ENCODE peak calls at places on chromosomes 4 and X, in eight cellular contexts. One of them, this sample, is unnamed.

GRCh38 chr4:99817310-99817885 is 771 bp downstream of the DAPP1 start:
- DNase-seq in breast epithelium: no peak
- DNase-seq in fibroblast of lung: no peak
- DNase-seq in WERI-Rb-1: no peak
- DNase-seq in bronchial epithelial cell: peak
- DNase-seq in naive thymus-derived CD4-positive, alpha-beta T cell: no peak
- DNase-seq in A549: no peak
- DNase-seq in H7: no peak
- DNase-seq in this sample: no peak

GRCh38 chrX:115690554-115691216 is 129.7 kb downstream of the PLS3 start:
- DNase-seq in breast epithelium: peak
- DNase-seq in fibroblast of lung: peak
- DNase-seq in WERI-Rb-1: peak
- DNase-seq in bronchial epithelial cell: peak
- DNase-seq in naive thymus-derived CD4-positive, alpha-beta T cell: no peak
- DNase-seq in A549: peak
- DNase-seq in H7: peak
- DNase-seq in this sample: peak

GRCh38 chr4:6178757-6179156 is 21.6 kb downstream of the JAKMIP1 start:
- DNase-seq in breast epithelium: no peak
- DNase-seq in fibroblast of lung: no peak
- DNase-seq in WERI-Rb-1: no peak
- DNase-seq in bronchial epithelial cell: peak
- DNase-seq in naive thymus-derived CD4-positive, alpha-beta T cell: no peak
- DNase-seq in A549: no peak
- DNase-seq in H7: no peak
- DNase-seq in this sample: no peak

GRCh38 chr4:26558166-26558895 is 25.6 kb upstream of the TBC1D19 start:
- DNase-seq in breast epithelium: no peak
- DNase-seq in fibroblast of lung: no peak
- DNase-seq in WERI-Rb-1: no peak
- DNase-seq in bronchial epithelial cell: no peak
- DNase-seq in naive thymus-derived CD4-positive, alpha-beta T cell: no peak
- DNase-seq in A549: no peak
- DNase-seq in H7: no peak
- DNase-seq in this sample: no peak

GRCh38 chrX:70338290-70338689 is 48.4 kb downstream of the KIF4A start:
- DNase-seq in breast epithelium: no peak
- DNase-seq in fibroblast of lung: no peak
- DNase-seq in WERI-Rb-1: no peak
- DNase-seq in bronchial epithelial cell: no peak
- DNase-seq in naive thymus-derived CD4-positive, alpha-beta T cell: no peak
- DNase-seq in A549: no peak
- DNase-seq in H7: no peak
- DNase-seq in this sample: no peak

GRCh38 chr4:186699298-186699697 is 24.4 kb downstream of the FAT1 start:
- DNase-seq in breast epithelium: no peak
- DNase-seq in fibroblast of lung: peak
- DNase-seq in WERI-Rb-1: no peak
- DNase-seq in bronchial epithelial cell: peak
- DNase-seq in naive thymus-derived CD4-positive, alpha-beta T cell: no peak
- DNase-seq in A549: no peak
- DNase-seq in H7: no peak
- DNase-seq in this sample: no peak

GRCh38 chr4:105707783-105708182 is 706 bp downstream of the INTS12 start:
- DNase-seq in breast epithelium: no peak
- DNase-seq in fibroblast of lung: no peak
- DNase-seq in WERI-Rb-1: no peak
- DNase-seq in bronchial epithelial cell: no peak
- DNase-seq in naive thymus-derived CD4-positive, alpha-beta T cell: no peak
- DNase-seq in A549: no peak
- DNase-seq in H7: no peak
- DNase-seq in this sample: no peak

GRCh38 chr4:153142700-153143438 is 61.4 kb upstream of the TRIM2 start:
- DNase-seq in breast epithelium: peak
- DNase-seq in fibroblast of lung: peak
- DNase-seq in WERI-Rb-1: peak
- DNase-seq in bronchial epithelial cell: peak
- DNase-seq in naive thymus-derived CD4-positive, alpha-beta T cell: peak
- DNase-seq in A549: peak
- DNase-seq in H7: peak
- DNase-seq in this sample: no peak

GRCh38 chr4:140691369-140691768 is 64.8 kb downstream of the TBC1D9 start:
- DNase-seq in breast epithelium: no peak
- DNase-seq in fibroblast of lung: peak
- DNase-seq in WERI-Rb-1: no peak
- DNase-seq in bronchial epithelial cell: peak
- DNase-seq in naive thymus-derived CD4-positive, alpha-beta T cell: no peak
- DNase-seq in A549: peak
- DNase-seq in H7: peak
- DNase-seq in this sample: peak

GRCh38 chrX:108139303-108139702 is 47.7 kb downstream of the ATG4A start:
- DNase-seq in breast epithelium: no peak
- DNase-seq in fibroblast of lung: no peak
- DNase-seq in WERI-Rb-1: no peak
- DNase-seq in bronchial epithelial cell: peak
- DNase-seq in naive thymus-derived CD4-positive, alpha-beta T cell: no peak
- DNase-seq in A549: no peak
- DNase-seq in H7: peak
- DNase-seq in this sample: no peak

GRCh38 chrX:27598312-27598711 is 8.2 kb downstream of the DCAF8L2 start:
- DNase-seq in breast epithelium: no peak
- DNase-seq in fibroblast of lung: peak
- DNase-seq in WERI-Rb-1: no peak
- DNase-seq in bronchial epithelial cell: peak
- DNase-seq in naive thymus-derived CD4-positive, alpha-beta T cell: no peak
- DNase-seq in A549: no peak
- DNase-seq in H7: no peak
- DNase-seq in this sample: no peak

GRCh38 chrX:49273181-49273727 is 3.7 kb downstream of the PPP1R3F start:
- DNase-seq in breast epithelium: no peak
- DNase-seq in fibroblast of lung: no peak
- DNase-seq in WERI-Rb-1: no peak
- DNase-seq in bronchial epithelial cell: no peak
- DNase-seq in naive thymus-derived CD4-positive, alpha-beta T cell: peak
- DNase-seq in A549: no peak
- DNase-seq in H7: no peak
- DNase-seq in this sample: no peak
- H3K4me3 ChIP-seq in breast epithelium: no peak
- H3K4me3 ChIP-seq in fibroblast of lung: no peak
- H3K4me3 ChIP-seq in WERI-Rb-1: no peak
- H3K4me3 ChIP-seq in bronchial epithelial cell: no peak
- H3K4me3 ChIP-seq in naive thymus-derived CD4-positive, alpha-beta T cell: peak
- H3K4me3 ChIP-seq in A549: no peak
- H3K4me3 ChIP-seq in H7: no peak
- H3K4me3 ChIP-seq in this sample: no peak

DNA sequence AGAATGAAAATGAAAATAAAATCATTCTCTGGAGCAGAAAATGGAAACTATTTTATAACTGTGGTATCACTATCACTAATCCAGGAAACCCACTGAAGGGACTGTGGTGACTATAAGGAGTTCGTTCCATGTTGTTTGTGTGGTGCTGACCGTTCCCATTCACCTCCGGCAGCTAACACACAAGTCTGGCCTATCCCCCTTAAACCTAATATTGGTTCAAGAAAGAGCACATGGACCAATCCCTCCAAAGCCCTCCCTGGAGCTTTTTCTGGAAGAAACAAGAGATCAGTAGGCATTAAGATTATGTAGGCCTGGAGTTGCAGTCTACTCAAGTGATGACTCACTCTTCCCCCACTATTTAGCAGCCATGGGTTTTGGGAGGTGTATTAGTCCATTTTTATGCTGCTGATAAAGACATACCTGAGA is 25.9 kb upstream of the FAM241A start:
- DNase-seq in breast epithelium: no peak
- DNase-seq in fibroblast of lung: no peak
- DNase-seq in WERI-Rb-1: no peak
- DNase-seq in bronchial epithelial cell: no peak
- DNase-seq in naive thymus-derived CD4-positive, alpha-beta T cell: no peak
- DNase-seq in A549: no peak
- DNase-seq in H7: no peak
- DNase-seq in this sample: no peak
- H3K4me3 ChIP-seq in breast epithelium: no peak
- H3K4me3 ChIP-seq in fibroblast of lung: no peak
- H3K4me3 ChIP-seq in WERI-Rb-1: no peak
- H3K4me3 ChIP-seq in bronchial epithelial cell: no peak
- H3K4me3 ChIP-seq in naive thymus-derived CD4-positive, alpha-beta T cell: no peak
- H3K4me3 ChIP-seq in A549: no peak
- H3K4me3 ChIP-seq in H7: no peak
- H3K4me3 ChIP-seq in this sample: no peak

GRCh38 chr4:176302283-176303275 is 17.2 kb upstream of the SPCS3 start:
- DNase-seq in breast epithelium: no peak
- DNase-seq in fibroblast of lung: peak
- DNase-seq in WERI-Rb-1: no peak
- DNase-seq in bronchial epithelial cell: peak
- DNase-seq in naive thymus-derived CD4-positive, alpha-beta T cell: no peak
- DNase-seq in A549: peak
- DNase-seq in H7: no peak
- DNase-seq in this sample: peak
- H3K4me3 ChIP-seq in breast epithelium: no peak
- H3K4me3 ChIP-seq in fibroblast of lung: no peak
- H3K4me3 ChIP-seq in WERI-Rb-1: no peak
- H3K4me3 ChIP-seq in bronchial epithelial cell: no peak
- H3K4me3 ChIP-seq in naive thymus-derived CD4-positive, alpha-beta T cell: no peak
- H3K4me3 ChIP-seq in A549: no peak
- H3K4me3 ChIP-seq in H7: no peak
- H3K4me3 ChIP-seq in this sample: no peak

GRCh38 chr4:174218127-174218790 is 65.2 kb downstream of the FBXO8 start:
- DNase-seq in breast epithelium: no peak
- DNase-seq in fibroblast of lung: peak
- DNase-seq in WERI-Rb-1: no peak
- DNase-seq in bronchial epithelial cell: no peak
- DNase-seq in naive thymus-derived CD4-positive, alpha-beta T cell: no peak
- DNase-seq in A549: no peak
- DNase-seq in H7: peak
- DNase-seq in this sample: no peak
- H3K4me3 ChIP-seq in breast epithelium: peak
- H3K4me3 ChIP-seq in fibroblast of lung: peak
- H3K4me3 ChIP-seq in WERI-Rb-1: no peak
- H3K4me3 ChIP-seq in bronchial epithelial cell: no peak
- H3K4me3 ChIP-seq in naive thymus-derived CD4-positive, alpha-beta T cell: no peak
- H3K4me3 ChIP-seq in A549: peak
- H3K4me3 ChIP-seq in H7: peak
- H3K4me3 ChIP-seq in this sample: no peak

GRCh38 chr4:150224896-150225591 is 146.8 kb downstream of the DCLK2 start:
- DNase-seq in breast epithelium: no peak
- DNase-seq in fibroblast of lung: peak
- DNase-seq in WERI-Rb-1: no peak
- DNase-seq in bronchial epithelial cell: peak
- DNase-seq in naive thymus-derived CD4-positive, alpha-beta T cell: no peak
- DNase-seq in A549: peak
- DNase-seq in H7: peak
- DNase-seq in this sample: no peak
- H3K4me3 ChIP-seq in breast epithelium: no peak
- H3K4me3 ChIP-seq in fibroblast of lung: peak
- H3K4me3 ChIP-seq in WERI-Rb-1: no peak
- H3K4me3 ChIP-seq in bronchial epithelial cell: no peak
- H3K4me3 ChIP-seq in naive thymus-derived CD4-positive, alpha-beta T cell: no peak
- H3K4me3 ChIP-seq in A549: no peak
- H3K4me3 ChIP-seq in H7: no peak
- H3K4me3 ChIP-seq in this sample: no peak

GRCh38 chr4:110515676-110516075 is 39.7 kb downstream of the ENPEP start:
- DNase-seq in breast epithelium: no peak
- DNase-seq in fibroblast of lung: no peak
- DNase-seq in WERI-Rb-1: no peak
- DNase-seq in bronchial epithelial cell: no peak
- DNase-seq in naive thymus-derived CD4-positive, alpha-beta T cell: no peak
- DNase-seq in A549: peak
- DNase-seq in H7: no peak
- DNase-seq in this sample: no peak
- H3K4me3 ChIP-seq in breast epithelium: peak
- H3K4me3 ChIP-seq in fibroblast of lung: peak
- H3K4me3 ChIP-seq in WERI-Rb-1: no peak
- H3K4me3 ChIP-seq in bronchial epithelial cell: no peak
- H3K4me3 ChIP-seq in naive thymus-derived CD4-positive, alpha-beta T cell: peak
- H3K4me3 ChIP-seq in A549: peak
- H3K4me3 ChIP-seq in H7: no peak
- H3K4me3 ChIP-seq in this sample: no peak

DNA sequence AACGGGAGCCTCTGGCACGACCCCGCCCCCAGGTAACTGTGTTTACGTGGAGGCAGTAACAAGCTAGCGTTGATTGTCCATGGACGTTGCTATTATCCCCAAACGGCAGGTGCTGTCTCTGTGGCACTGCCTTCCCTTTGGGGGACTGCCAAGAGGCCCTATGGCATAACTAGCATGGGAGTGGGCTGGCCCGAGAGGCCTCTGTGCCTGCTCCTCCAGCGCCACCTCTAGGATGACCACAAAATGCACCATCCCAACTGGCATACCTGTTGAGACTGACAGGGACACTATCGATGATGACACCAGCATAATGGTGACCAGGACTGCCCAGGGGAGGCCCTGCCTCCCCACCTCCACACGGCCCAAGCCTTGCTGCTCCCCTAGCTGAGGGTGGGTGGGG is 1.5 kb downstream of the SRPK3 start:
- DNase-seq in breast epithelium: peak
- DNase-seq in fibroblast of lung: no peak
- DNase-seq in WERI-Rb-1: peak
- DNase-seq in bronchial epithelial cell: no peak
- DNase-seq in naive thymus-derived CD4-positive, alpha-beta T cell: no peak
- DNase-seq in A549: no peak
- DNase-seq in H7: peak
- DNase-seq in this sample: no peak
- H3K4me3 ChIP-seq in breast epithelium: no peak
- H3K4me3 ChIP-seq in fibroblast of lung: no peak
- H3K4me3 ChIP-seq in WERI-Rb-1: no peak
- H3K4me3 ChIP-seq in bronchial epithelial cell: no peak
- H3K4me3 ChIP-seq in naive thymus-derived CD4-positive, alpha-beta T cell: no peak
- H3K4me3 ChIP-seq in A549: no peak
- H3K4me3 ChIP-seq in H7: no peak
- H3K4me3 ChIP-seq in this sample: no peak

DNA sequence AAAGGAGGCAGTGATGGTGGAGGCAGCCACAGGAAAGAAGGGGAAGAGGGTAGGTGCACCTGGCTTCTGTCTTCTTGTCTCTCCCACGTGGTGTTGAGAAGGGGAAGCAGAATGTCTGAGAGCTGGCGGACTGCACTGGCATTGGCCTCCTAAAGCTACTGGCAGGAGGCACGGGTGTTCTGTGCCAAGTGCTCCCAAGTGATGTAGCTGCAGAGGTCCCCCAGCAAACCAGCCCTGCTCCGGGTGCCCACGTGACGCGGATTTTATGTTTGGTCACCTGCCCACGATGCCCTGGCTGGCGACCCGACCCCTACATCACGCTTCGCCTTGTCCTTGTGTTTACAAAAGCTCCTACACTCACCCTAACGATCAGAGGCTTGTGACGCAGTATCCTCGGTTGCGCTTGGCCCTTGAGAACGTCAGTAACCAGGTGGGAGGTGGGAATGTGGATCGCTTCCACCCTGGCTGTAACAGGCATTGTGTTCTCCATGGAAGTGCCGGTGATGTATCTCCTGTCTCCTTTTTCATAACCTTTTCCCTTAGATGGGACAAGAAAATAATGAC is 28.4 kb upstream of the XG start:
- DNase-seq in breast epithelium: no peak
- DNase-seq in fibroblast of lung: no peak
- DNase-seq in WERI-Rb-1: no peak
- DNase-seq in bronchial epithelial cell: no peak
- DNase-seq in naive thymus-derived CD4-positive, alpha-beta T cell: no peak
- DNase-seq in A549: no peak
- DNase-seq in H7: no peak
- DNase-seq in this sample: no peak
- H3K4me3 ChIP-seq in breast epithelium: no peak
- H3K4me3 ChIP-seq in fibroblast of lung: no peak
- H3K4me3 ChIP-seq in WERI-Rb-1: no peak
- H3K4me3 ChIP-seq in bronchial epithelial cell: no peak
- H3K4me3 ChIP-seq in naive thymus-derived CD4-positive, alpha-beta T cell: no peak
- H3K4me3 ChIP-seq in A549: no peak
- H3K4me3 ChIP-seq in H7: no peak
- H3K4me3 ChIP-seq in this sample: no peak